ENCODE peak calls at places on chromosomes 3 and 15, in six cellular contexts. One of them, this sample, is unnamed. For H3K36me3, the result is how much of the 10 kb centered on the place peaks cover.

GRCh38 chr3:197224034-197224444 is 74.4 kb downstream of the DLG1 start:
- DNase-seq in HepG2: peak
- DNase-seq in Caco-2: no peak
- DNase-seq in transverse colon: no peak
- DNase-seq in SK-N-SH: peak
- DNase-seq in GM06990: peak
- DNase-seq in this sample: peak

GRCh38 chr15:88042047-88042446 is 214.5 kb downstream of the NTRK3 start:
- DNase-seq in HepG2: no peak
- DNase-seq in Caco-2: no peak
- DNase-seq in transverse colon: no peak
- DNase-seq in SK-N-SH: no peak
- DNase-seq in GM06990: no peak
- DNase-seq in this sample: no peak

GRCh38 chr15:98754283-98755022 is 106.1 kb downstream of the IGF1R start:
- DNase-seq in HepG2: no peak
- DNase-seq in Caco-2: no peak
- DNase-seq in transverse colon: no peak
- DNase-seq in SK-N-SH: no peak
- DNase-seq in GM06990: no peak
- DNase-seq in this sample: peak

GRCh38 chr15:77839431-77839830 is 206.7 kb upstream of the LINGO1 start:
- DNase-seq in HepG2: no peak
- DNase-seq in Caco-2: peak
- DNase-seq in transverse colon: no peak
- DNase-seq in SK-N-SH: no peak
- DNase-seq in GM06990: no peak
- DNase-seq in this sample: no peak

GRCh38 chr3:97871788-97872187 is 50.0 kb downstream of the CRYBG3 start:
- DNase-seq in HepG2: no peak
- DNase-seq in Caco-2: no peak
- DNase-seq in transverse colon: no peak
- DNase-seq in SK-N-SH: no peak
- DNase-seq in GM06990: no peak
- DNase-seq in this sample: no peak

GRCh38 chr3:28348286-28348636 is 260 bp upstream of the ZCWPW2 start:
- DNase-seq in HepG2: no peak
- DNase-seq in Caco-2: no peak
- DNase-seq in transverse colon: no peak
- DNase-seq in SK-N-SH: no peak
- DNase-seq in GM06990: no peak
- DNase-seq in this sample: no peak

GRCh38 chr3:191003742-191004141 is 141.2 kb upstream of the GMNC start:
- DNase-seq in HepG2: no peak
- DNase-seq in Caco-2: no peak
- DNase-seq in transverse colon: no peak
- DNase-seq in SK-N-SH: no peak
- DNase-seq in GM06990: no peak
- DNase-seq in this sample: no peak

GRCh38 chr3:49709852-49710251 is 9.6 kb downstream of the AMIGO3 start:
- DNase-seq in HepG2: no peak
- DNase-seq in Caco-2: no peak
- DNase-seq in transverse colon: no peak
- DNase-seq in SK-N-SH: no peak
- DNase-seq in GM06990: no peak
- DNase-seq in this sample: no peak

GRCh38 chr3:50161320-50161719 is 6.2 kb downstream of the SEMA3F start:
- DNase-seq in HepG2: no peak
- DNase-seq in Caco-2: no peak
- DNase-seq in transverse colon: peak
- DNase-seq in SK-N-SH: no peak
- DNase-seq in GM06990: no peak
- DNase-seq in this sample: no peak

GRCh38 chr15:57283774-57284508 is 92.4 kb upstream of the CGNL1 start:
- DNase-seq in HepG2: no peak
- DNase-seq in Caco-2: no peak
- DNase-seq in transverse colon: no peak
- DNase-seq in SK-N-SH: no peak
- DNase-seq in GM06990: no peak
- DNase-seq in this sample: no peak

GRCh38 chr3:78718707-78719106 is 1049.1 kb downstream of the ROBO1 start:
- DNase-seq in HepG2: no peak
- DNase-seq in Caco-2: no peak
- DNase-seq in transverse colon: no peak
- DNase-seq in SK-N-SH: no peak
- DNase-seq in GM06990: no peak
- DNase-seq in this sample: no peak

GRCh38 chr15:37981781-37982180 is 47.3 kb downstream of the TMCO5A start:
- DNase-seq in HepG2: peak
- DNase-seq in Caco-2: no peak
- DNase-seq in transverse colon: no peak
- DNase-seq in SK-N-SH: peak
- DNase-seq in GM06990: no peak
- DNase-seq in this sample: no peak

GRCh38 chr3:179289295-179289694 is 33.5 kb upstream of the ZNF639 start:
- DNase-seq in HepG2: no peak
- DNase-seq in Caco-2: no peak
- DNase-seq in transverse colon: no peak
- DNase-seq in SK-N-SH: no peak
- DNase-seq in GM06990: no peak
- DNase-seq in this sample: no peak

GRCh38 chr3:11238057-11238456 is 34.1 kb upstream of the ATG7 start:
- DNase-seq in HepG2: no peak
- DNase-seq in Caco-2: no peak
- DNase-seq in transverse colon: no peak
- DNase-seq in SK-N-SH: no peak
- DNase-seq in GM06990: peak
- DNase-seq in this sample: no peak

GRCh38 chr3:133301194-133301593 is 98.7 kb upstream of the BFSP2 start:
- DNase-seq in HepG2: no peak
- DNase-seq in Caco-2: no peak
- DNase-seq in transverse colon: no peak
- DNase-seq in SK-N-SH: no peak
- DNase-seq in GM06990: no peak
- DNase-seq in this sample: no peak

GRCh38 chr3:127404614-127405598 is 117.1 kb upstream of the PRR20G start:
- DNase-seq in HepG2: no peak
- DNase-seq in Caco-2: no peak
- DNase-seq in transverse colon: no peak
- DNase-seq in SK-N-SH: no peak
- DNase-seq in GM06990: no peak
- DNase-seq in this sample: no peak

DNA sequence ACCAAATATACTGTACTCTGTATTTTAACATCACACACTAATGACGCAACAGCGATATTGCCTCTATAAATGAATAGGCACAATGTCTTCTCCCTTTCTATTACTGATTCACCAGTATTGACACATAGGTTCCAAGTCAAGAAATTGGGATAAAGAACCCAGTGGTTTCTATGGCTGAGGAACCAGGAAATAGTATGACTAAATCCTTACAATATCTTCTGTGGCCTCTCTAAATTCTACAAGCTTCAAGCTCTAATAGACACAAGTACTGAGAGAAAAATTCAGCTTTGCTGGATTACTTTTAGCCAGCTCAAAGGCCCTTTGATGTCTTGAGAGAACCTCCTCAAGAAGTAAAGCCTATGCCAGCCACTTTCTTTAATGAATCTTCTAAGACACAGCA is 162.5 kb downstream of the DPH6 start:
- DNase-seq in HepG2: no peak
- DNase-seq in Caco-2: no peak
- DNase-seq in transverse colon: no peak
- DNase-seq in SK-N-SH: no peak
- DNase-seq in GM06990: no peak
- DNase-seq in this sample: no peak
- H3K36me3 ChIP-seq in HepG2: under half
- H3K36me3 ChIP-seq in Caco-2: under half
- H3K36me3 ChIP-seq in transverse colon: under half
- H3K36me3 ChIP-seq in SK-N-SH: under half
- H3K36me3 ChIP-seq in GM06990: under half
- H3K36me3 ChIP-seq in this sample: under half

GRCh38 chr3:46316258-46316657 is 37.7 kb upstream of the CCR2 start:
- DNase-seq in HepG2: no peak
- DNase-seq in Caco-2: no peak
- DNase-seq in transverse colon: no peak
- DNase-seq in SK-N-SH: no peak
- DNase-seq in GM06990: no peak
- DNase-seq in this sample: no peak
- H3K4me3 ChIP-seq in HepG2: no peak
- H3K4me3 ChIP-seq in Caco-2: no peak
- H3K4me3 ChIP-seq in transverse colon: no peak
- H3K4me3 ChIP-seq in SK-N-SH: no peak
- H3K4me3 ChIP-seq in GM06990: no peak
- H3K4me3 ChIP-seq in this sample: no peak

GRCh38 chr3:13339833-13340232 is 80.3 kb downstream of the NUP210 start:
- DNase-seq in HepG2: no peak
- DNase-seq in Caco-2: no peak
- DNase-seq in transverse colon: no peak
- DNase-seq in SK-N-SH: no peak
- DNase-seq in GM06990: no peak
- DNase-seq in this sample: no peak
- H3K36me3 ChIP-seq in HepG2: half or more
- H3K36me3 ChIP-seq in Caco-2: under half
- H3K36me3 ChIP-seq in transverse colon: under half
- H3K36me3 ChIP-seq in SK-N-SH: under half
- H3K36me3 ChIP-seq in GM06990: half or more
- H3K36me3 ChIP-seq in this sample: under half

DNA sequence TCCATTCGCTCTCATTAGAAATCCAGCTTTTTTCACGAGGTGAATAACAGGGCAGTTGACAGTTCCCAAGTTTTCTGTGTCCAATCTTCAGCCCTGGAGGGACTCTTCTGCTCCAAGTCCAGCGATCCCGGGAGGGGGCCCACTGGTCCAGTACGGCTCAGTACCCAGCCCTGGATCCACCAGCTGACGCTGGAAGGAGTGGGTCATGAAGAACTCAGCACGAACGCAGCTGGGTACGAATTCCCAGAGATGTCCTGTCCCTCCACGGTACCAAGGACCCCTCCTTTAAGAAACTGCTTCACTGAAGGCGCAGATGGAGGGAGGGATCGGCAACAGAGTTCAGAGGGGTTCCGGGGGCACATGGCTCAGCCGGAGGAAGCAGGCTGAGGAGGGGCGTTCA is 16.5 kb upstream of the CLK3 start:
- DNase-seq in HepG2: no peak
- DNase-seq in Caco-2: no peak
- DNase-seq in transverse colon: no peak
- DNase-seq in SK-N-SH: no peak
- DNase-seq in GM06990: no peak
- DNase-seq in this sample: no peak
- H3K4me3 ChIP-seq in HepG2: peak
- H3K4me3 ChIP-seq in Caco-2: peak
- H3K4me3 ChIP-seq in transverse colon: peak
- H3K4me3 ChIP-seq in SK-N-SH: peak
- H3K4me3 ChIP-seq in GM06990: peak
- H3K4me3 ChIP-seq in this sample: no peak

GRCh38 chr15:75209289-75209676 is 7.6 kb downstream of the C15orf39 start:
- DNase-seq in HepG2: no peak
- DNase-seq in Caco-2: no peak
- DNase-seq in transverse colon: no peak
- DNase-seq in SK-N-SH: no peak
- DNase-seq in GM06990: no peak
- DNase-seq in this sample: no peak
- H3K36me3 ChIP-seq in HepG2: half or more
- H3K36me3 ChIP-seq in Caco-2: under half
- H3K36me3 ChIP-seq in transverse colon: under half
- H3K36me3 ChIP-seq in SK-N-SH: under half
- H3K36me3 ChIP-seq in GM06990: half or more
- H3K36me3 ChIP-seq in this sample: half or more

This sample was measured in H7.